ENCODE peak calls at places on chromosomes 2 and 18, in eight cellular contexts. C is IMR-90; P is NT2/D1; G is BE2C; U is adrenal gland; M is ovary; A is CD8-positive, alpha-beta memory T cell; Q is tibial nerve. O is an unnamed sample. For H3K36me3 and H3K9me3, the result is how much of the 10 kb centered on the place peaks cover.

GRCh38 chr2:239187464-239188253 is 213.2 kb downstream of the HDAC4 start:
- DNase-seq in P (no peak), A (no peak), C (no peak), G (no peak), U (peak), Q (no peak), M (no peak), O (peak)

GRCh38 chr18:12278765-12279682 is 24.9 kb downstream of the CIDEA start:
- DNase-seq in Q (peak), U (peak), A (no peak), C (peak), P (peak), M (peak), G (no peak), O (peak)

GRCh38 chr2:74552914-74553811 is 579 bp downstream of the LOXL3 start:
- DNase-seq in P (no peak), M (peak), U (peak), G (peak), Q (no peak), A (no peak), C (no peak), O (peak)

GRCh38 chr2:235935071-235935470 is 233.1 kb downstream of the GBX2 start:
- DNase-seq in C (no peak), P (no peak), U (no peak), Q (no peak), M (no peak), A (no peak), G (no peak), O (no peak)

GRCh38 chr18:41783879-41784278 is 171.2 kb upstream of the PIK3C3 start:
- DNase-seq in A (no peak), Q (no peak), M (no peak), U (no peak), C (no peak), G (no peak), P (no peak), O (no peak)

GRCh38 chr2:6791682-6792081 is 74.0 kb downstream of the CMPK2 start:
- DNase-seq in G (peak), P (no peak), M (no peak), Q (no peak), C (no peak), A (no peak), U (no peak), O (no peak)

GRCh38 chr18:36496022-36496421 is 198.5 kb downstream of the FHOD3 start:
- DNase-seq in G (no peak), Q (no peak), P (no peak), U (no peak), M (no peak), A (no peak), C (no peak), O (no peak)

GRCh38 chr2:102261467-102261866 is 49.9 kb upstream of the IL1RL1 start:
- DNase-seq in C (no peak), M (no peak), Q (no peak), A (no peak), P (no peak), G (no peak), U (no peak), O (no peak)

GRCh38 chr2:152543717-152544116 is 173.5 kb downstream of the PRPF40A start:
- DNase-seq in Q (no peak), C (no peak), G (no peak), A (no peak), U (no peak), M (no peak), P (no peak), O (no peak)

GRCh38 chr2:19369341-19369955 is 11.0 kb upstream of the OSR1 start:
- DNase-seq in P (no peak), A (no peak), G (no peak), U (no peak), Q (no peak), C (peak), M (no peak), O (no peak)

GRCh38 chr2:218694405-218695145 is 16.1 kb upstream of the TTLL4 start:
- DNase-seq in C (peak), P (no peak), G (no peak), M (no peak), A (no peak), Q (no peak), U (no peak), O (no peak)

GRCh38 chr2:53131416-53131815 is 636.2 kb upstream of the CHAC2 start:
- DNase-seq in A (no peak), Q (no peak), G (no peak), M (no peak), U (no peak), P (no peak), C (peak), O (no peak)

GRCh38 chr18:75244336-75244735 is 33.7 kb downstream of the TSHZ1 start:
- DNase-seq in A (no peak), P (no peak), G (peak), U (peak), C (no peak), M (no peak), Q (no peak), O (no peak)

GRCh38 chr2:37020212-37020886 is 54.0 kb upstream of the STRN start:
- DNase-seq in A (no peak), G (peak), C (peak), Q (peak), M (peak), U (peak), P (no peak), O (peak)

GRCh38 chr2:113179446-113180045 is 5.8 kb downstream of the PSD4 start:
- DNase-seq in M (no peak), P (no peak), C (no peak), U (no peak), A (no peak), G (no peak), Q (no peak), O (no peak)

GRCh38 chr2:231612199-231613053 is 19.8 kb downstream of the TEX44 start:
- DNase-seq in P (peak), U (peak), G (peak), M (peak), Q (peak), C (peak), A (peak), O (peak)

GRCh38 chr2:241901500-241902351 is 32.2 kb downstream of the RTP5 start:
- DNase-seq in C (no peak), Q (no peak), U (peak), M (no peak), A (no peak), P (no peak), G (no peak), O (no peak)

GRCh38 chr2:165825041-165825440 is 31.0 kb upstream of the GALNT3 start:
- DNase-seq in M (peak), U (peak), C (peak), Q (peak), P (no peak), G (peak), A (no peak), O (no peak)

GRCh38 chr2:235080108-235080507 is 128.3 kb downstream of the SH3BP4 start:
- DNase-seq in P (no peak), A (no peak), Q (no peak), M (no peak), G (no peak), C (peak), U (no peak), O (no peak)

GRCh38 chr2:164510895-164511294 is 110.4 kb downstream of the GRB14 start:
- DNase-seq in P (no peak), A (no peak), G (no peak), M (no peak), Q (no peak), C (no peak), U (no peak), O (no peak)

GRCh38 chr2:119649364-119649917 is 29.6 kb upstream of the TMEM177 start:
- DNase-seq in U (no peak), G (no peak), Q (no peak), M (no peak), A (no peak), P (no peak), C (peak), O (no peak)

GRCh38 chr2:11533278-11534077 is at the start of gene GREB1:
- DNase-seq in M (no peak), Q (no peak), C (no peak), A (no peak), G (no peak), P (no peak), U (peak), O (no peak)

GRCh38 chr18:36322408-36322728 is 24.9 kb downstream of the FHOD3 start:
- DNase-seq in U (no peak), C (no peak), G (no peak), P (no peak), M (no peak), A (no peak), Q (no peak), O (no peak)

GRCh38 chr2:71190959-71191943 is 35.7 kb downstream of the PAIP2B start:
- DNase-seq in M (no peak), P (no peak), A (no peak), G (no peak), U (peak), C (peak), Q (no peak), O (no peak)

GRCh38 chr2:232454630-232455029 is 1.3 kb upstream of the ALPI start:
- DNase-seq in U (no peak), C (no peak), P (no peak), M (no peak), G (no peak), Q (no peak), A (no peak), O (no peak)

GRCh38 chr2:2550856-2551255 is 219.8 kb upstream of the MYT1L start:
- DNase-seq in Q (no peak), C (no peak), P (no peak), U (no peak), A (no peak), M (no peak), G (no peak), O (no peak)

GRCh38 chr2:175167076-175167791 is 769 bp downstream of the ATF2 start:
- DNase-seq in C (no peak), G (peak), U (peak), Q (peak), A (no peak), M (peak), P (peak), O (peak)

GRCh38 chr2:217899231-217900009 is 103.4 kb downstream of the TNS1 start:
- DNase-seq in G (peak), A (no peak), Q (peak), P (peak), U (peak), M (peak), C (peak), O (peak)

GRCh38 chr2:239162141-239162821 is 238.5 kb downstream of the HDAC4 start:
- DNase-seq in A (no peak), U (peak), G (peak), P (no peak), Q (no peak), M (no peak), C (no peak), O (no peak)

GRCh38 chr2:212078103-212078502 is 460.5 kb downstream of the ERBB4 start:
- DNase-seq in P (no peak), A (no peak), G (no peak), C (no peak), M (no peak), Q (no peak), U (no peak), O (no peak)

GRCh38 chr2:154457291-154457690 is 241.2 kb upstream of the KCNJ3 start:
- DNase-seq in Q (no peak), C (no peak), M (no peak), A (no peak), G (no peak), U (no peak), P (no peak), O (no peak)

GRCh38 chr2:167859676-167860075 is 387.7 kb downstream of the STK39 start:
- DNase-seq in U (no peak), C (no peak), G (no peak), Q (no peak), M (no peak), P (no peak), A (no peak), O (no peak)

GRCh38 chr2:26801342-26801741 is 15.5 kb downstream of the CENPA start:
- DNase-seq in P (no peak), U (no peak), Q (no peak), A (no peak), G (peak), C (no peak), M (no peak), O (no peak)

GRCh38 chr2:19538411-19538963 is 180.1 kb upstream of the OSR1 start:
- DNase-seq in C (peak), M (no peak), U (no peak), P (no peak), Q (peak), A (no peak), G (no peak), O (no peak)

GRCh38 chr2:29129586-29130281 is 14.5 kb downstream of the CLIP4 start:
- DNase-seq in U (no peak), C (no peak), M (no peak), A (no peak), Q (no peak), G (no peak), P (no peak), O (no peak)

DNA sequence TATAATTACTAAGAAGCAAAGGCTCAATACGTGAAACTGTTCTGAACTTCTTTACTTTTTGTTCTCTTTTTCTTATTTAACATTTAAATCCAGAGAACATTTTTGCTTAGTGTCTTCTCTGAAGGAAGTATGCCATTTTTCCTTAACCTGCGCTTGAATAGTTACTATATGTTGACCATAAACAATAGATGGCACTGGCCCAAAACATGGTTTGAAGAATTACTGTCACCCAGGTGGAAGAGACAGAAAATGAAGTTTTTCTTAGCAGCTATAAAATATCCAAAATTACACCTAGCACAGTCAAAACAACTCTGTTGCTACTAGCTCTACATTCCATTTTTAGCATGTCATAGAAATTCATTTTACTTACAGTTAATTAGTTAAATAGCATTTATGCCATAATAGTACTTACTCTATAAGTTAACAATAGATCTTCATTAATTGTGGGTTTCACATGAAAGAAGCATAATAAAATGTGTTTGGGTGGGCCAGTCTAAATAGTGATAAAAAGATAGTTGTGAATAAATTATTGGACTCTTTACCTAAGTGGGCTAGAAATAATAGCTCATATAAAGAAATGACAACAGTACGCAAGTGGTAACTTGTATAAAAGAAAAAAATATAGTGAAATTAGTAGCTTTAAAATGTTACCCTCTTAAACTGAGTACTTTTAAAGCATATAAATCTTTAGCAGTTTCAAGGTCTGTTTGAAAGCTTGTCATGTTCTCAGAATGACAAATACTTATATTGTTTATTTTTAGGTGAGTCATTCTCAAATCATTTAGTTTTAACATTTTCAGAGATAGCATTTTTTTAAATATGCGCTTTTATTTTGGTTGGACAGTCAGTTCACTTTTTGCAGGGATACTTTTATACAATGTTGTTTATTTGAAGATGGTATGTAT is 3.7 kb downstream of the ETAA1 start:
- DNase-seq in Q (no peak), U (no peak), G (no peak), C (peak), A (no peak), M (no peak), P (no peak), O (no peak)
- H3K36me3 ChIP-seq in Q (under half), U (under half), G (under half), C (under half), A (under half), M (under half), P (under half), O (under half)

DNA sequence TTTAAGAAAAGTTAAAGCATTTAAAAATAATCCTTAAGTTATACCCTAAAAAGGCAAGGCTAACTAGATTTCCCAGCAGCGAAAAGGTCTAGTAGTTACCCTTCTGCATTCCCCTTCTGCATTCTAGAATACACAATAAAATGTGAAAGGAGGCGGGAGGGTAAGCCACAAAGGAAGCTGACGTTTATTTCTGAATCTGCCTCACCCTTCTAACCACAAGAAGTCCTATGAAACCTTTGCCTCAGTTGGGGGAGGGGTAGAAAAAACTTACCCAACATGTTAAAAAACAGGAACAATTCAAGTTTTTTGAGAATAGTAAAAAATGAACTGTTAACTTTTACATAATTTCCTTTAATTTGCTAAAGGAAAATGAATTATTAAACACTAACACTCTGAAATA is 11.3 kb downstream of the STK17B start:
- DNase-seq in U (no peak), G (no peak), P (no peak), A (peak), C (peak), M (no peak), Q (peak), O (peak)
- H3K4me3 ChIP-seq in U (no peak), G (no peak), P (no peak), A (peak), C (no peak), M (no peak), Q (no peak), O (no peak)

DNA sequence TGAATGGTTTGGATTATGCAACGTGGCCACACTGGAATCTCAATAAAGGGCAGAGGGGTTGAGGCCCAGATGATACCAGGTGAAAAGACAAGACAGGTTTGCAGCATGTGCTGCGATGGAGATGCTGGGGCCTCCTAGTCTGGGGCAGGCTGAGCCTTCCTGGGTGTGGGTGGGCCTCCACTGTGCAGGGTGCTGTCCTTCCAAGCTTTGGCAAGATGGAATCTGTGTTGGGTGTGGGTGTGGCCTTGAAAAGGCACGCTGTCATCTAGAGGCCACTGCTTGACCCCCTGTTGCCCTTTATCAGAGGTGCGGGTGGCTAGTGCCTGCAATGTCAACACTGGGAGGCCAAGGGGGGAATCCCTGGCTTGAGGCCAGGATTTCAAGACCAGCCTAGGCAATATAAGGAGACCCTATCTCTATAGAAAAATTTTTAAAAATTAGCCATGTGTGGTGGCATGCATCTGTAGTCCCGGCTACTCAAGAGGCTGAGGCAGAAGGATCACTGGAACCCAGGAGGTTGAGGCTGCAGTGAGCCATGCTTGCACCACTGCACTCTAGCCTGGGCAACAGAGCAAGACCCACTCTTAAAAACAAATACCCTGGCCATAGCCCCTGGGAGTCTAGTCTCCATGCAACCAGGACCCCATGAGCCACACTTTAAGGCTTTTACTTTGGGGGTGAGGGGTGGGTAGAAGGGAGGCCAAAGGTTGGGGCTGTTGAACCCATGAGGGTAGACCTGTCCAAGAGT is 13.8 kb downstream of the RRM2 start:
- DNase-seq in P (no peak), C (no peak), M (no peak), Q (no peak), U (no peak), G (no peak), A (no peak), O (peak)
- H3K9me3 ChIP-seq in P (under half), C (under half), M (under half), Q (under half), U (under half), G (under half), A (under half), O (under half)

GRCh38 chr2:15628899-15629855 is 37.5 kb downstream of the DDX1 start:
- DNase-seq in G (no peak), C (no peak), A (no peak), Q (no peak), U (no peak), P (no peak), M (no peak), O (no peak)
- H3K36me3 ChIP-seq in G (half or more), C (under half), A (under half), Q (half or more), U (under half), P (half or more), M (under half), O (under half)

DNA sequence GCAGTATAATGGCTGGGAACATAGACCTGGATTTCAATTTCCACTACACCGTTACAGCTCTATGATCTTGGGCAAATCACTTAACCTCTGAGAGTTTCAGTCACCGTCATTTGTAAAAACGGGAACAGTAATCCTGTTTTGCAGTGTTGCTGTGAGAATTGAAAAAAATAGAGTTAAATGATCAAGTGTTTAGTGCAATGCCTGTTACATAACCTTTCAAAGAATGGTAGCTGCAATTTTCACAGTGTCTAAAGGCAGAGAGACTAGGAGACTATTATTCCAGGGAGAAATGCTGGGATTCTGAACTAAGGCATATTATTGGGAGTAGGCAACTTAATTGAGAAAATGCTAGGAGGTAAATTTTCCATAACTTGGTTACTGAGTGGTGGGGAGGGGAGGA is 2.0 kb downstream of the AGPS start:
- DNase-seq in Q (no peak), G (no peak), M (no peak), C (no peak), A (no peak), U (no peak), P (no peak), O (no peak)
- H3K4me3 ChIP-seq in Q (no peak), G (no peak), M (no peak), C (no peak), A (no peak), U (no peak), P (no peak), O (no peak)

DNA sequence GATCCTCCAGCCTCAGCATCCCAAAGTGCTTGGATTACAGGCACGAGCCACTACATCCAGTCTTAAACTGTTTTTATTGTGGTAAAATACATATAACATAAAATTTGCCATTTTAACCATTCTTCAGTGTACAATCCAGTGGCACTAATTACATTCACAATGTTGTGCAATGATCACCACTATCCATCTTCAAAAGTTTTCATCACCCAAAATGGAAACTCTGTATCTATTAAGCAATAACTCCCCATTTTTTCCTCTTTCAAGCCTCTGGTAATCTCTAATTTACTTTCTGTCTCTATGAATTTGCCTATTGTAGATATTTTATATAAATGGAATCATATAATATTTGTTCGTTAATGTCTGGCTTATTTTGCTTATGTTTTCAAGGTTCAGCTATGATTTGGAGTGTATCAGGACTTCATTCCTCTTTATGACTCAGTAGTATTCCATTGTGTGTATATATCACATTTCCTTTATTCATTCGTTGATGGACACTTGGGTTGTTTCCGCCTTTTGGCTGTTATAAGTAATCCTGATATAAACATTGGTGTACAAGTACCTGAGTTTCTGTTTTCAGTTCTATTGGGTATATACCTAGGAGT is 71.8 kb downstream of the GFPT1 start:
- DNase-seq in A (no peak), P (no peak), G (no peak), U (no peak), Q (no peak), M (no peak), C (no peak), O (no peak)
- H3K9me3 ChIP-seq in A (under half), P (under half), G (under half), U (under half), Q (under half), M (under half), C (under half), O (under half)

O was measured in mucosa of descending colon.